ENCODE peak calls at places on chromosomes 6 and 20, in six cellular contexts. A is NCI-H345; I is stimulated activated CD4-positive, alpha-beta T cell treated with anti-CD3 and anti-CD28 coated beads, Interleukin-15, amount 100 ng/mL, for 1 hour; M is nephron progenitor cell; J is iPS DF 19.7; E is non-pigmented ciliary epithelial cell. X is an unnamed sample.

GRCh38 chr20:62576815-62577214 is 65.5 kb upstream of the SLCO4A1 start:
- DNase-seq in A (no peak), I (no peak), M (peak; percentile 78), E (no peak), J (no peak), X (no peak)

GRCh38 chr20:58882704-58883089 is 30.2 kb downstream of the GNAS start:
- DNase-seq in M (no peak), A (no peak), E (no peak), J (no peak), I (no peak), X (no peak)

GRCh38 chr6:19327684-19328083 is 509.5 kb upstream of the ID4 start:
- DNase-seq in M (peak; percentile 14), A (peak; percentile 28), I (no peak), J (no peak), E (no peak), X (no peak)

GRCh38 chr6:115613488-115613887 is 447.2 kb downstream of the FRK start:
- DNase-seq in I (no peak), M (no peak), E (peak; percentile 50), A (no peak), J (no peak), X (peak; percentile 97)

GRCh38 chr6:12555267-12555666 is 161.3 kb upstream of the PHACTR1 start:
- DNase-seq in A (no peak), M (no peak), E (no peak), I (no peak), J (no peak), X (peak; percentile 25)

GRCh38 chr6:131846905-131847304 is 39.1 kb downstream of the ENPP1 start:
- DNase-seq in E (no peak), I (no peak), A (no peak), J (no peak), M (no peak), X (no peak)

GRCh38 chr20:43987531-43987930 is 72.9 kb downstream of the TOX2 start:
- DNase-seq in A (peak; percentile 54), J (no peak), E (no peak), M (no peak), I (no peak), X (no peak)

GRCh38 chr20:24703284-24703610 is 233.8 kb downstream of the SYNDIG1 start:
- DNase-seq in A (no peak), M (no peak), I (no peak), E (no peak), J (no peak), X (no peak)

GRCh38 chr6:16058188-16058780 is 70.6 kb upstream of the MYLIP start:
- DNase-seq in E (no peak), M (peak; percentile 25), J (no peak), A (peak; percentile 0), I (no peak), X (no peak)

GRCh38 chr6:44456070-44456965 is 68.8 kb downstream of the CDC5L start:
- DNase-seq in M (peak; percentile 42), A (peak; percentile 49), I (no peak), J (no peak), E (no peak), X (no peak)

GRCh38 chr20:63751471-63752271 is 12.1 kb downstream of the SLC2A4RG start:
- DNase-seq in E (no peak), I (no peak), M (peak; percentile 61), A (no peak), J (no peak), X (no peak)

GRCh38 chr20:51565741-51566140 is 23.2 kb upstream of the NFATC2 start:
- DNase-seq in M (no peak), I (no peak), A (no peak), J (no peak), E (no peak), X (no peak)

GRCh38 chr6:110055387-110055735 is 77.2 kb downstream of the GPR6 start:
- DNase-seq in A (peak; percentile 77), J (no peak), I (no peak), E (no peak), M (no peak), X (no peak)

GRCh38 chr6:170048615-170049256 is 242.1 kb downstream of the DLL1 start:
- DNase-seq in J (no peak), A (no peak), I (no peak), M (no peak), E (no peak), X (peak; percentile 15)

GRCh38 chr6:19502301-19502700 is 334.9 kb upstream of the ID4 start:
- DNase-seq in I (no peak), J (no peak), A (no peak), M (no peak), E (no peak), X (no peak)

GRCh38 chr6:108622601-108623335 is 62.1 kb downstream of the FOXO3 start:
- DNase-seq in I (no peak), A (no peak), E (peak; percentile 86), J (no peak), M (no peak), X (peak; percentile 58)

GRCh38 chr6:84103029-84103428 is 69.5 kb downstream of the MRAP2 start:
- DNase-seq in E (no peak), A (no peak), I (no peak), M (no peak), J (no peak), X (peak; percentile 54)

GRCh38 chr6:78810698-78811097 is 56.7 kb upstream of the IRAK1BP1 start:
- DNase-seq in A (no peak), I (no peak), J (no peak), M (no peak), E (no peak), X (peak; percentile 22)

X was measured in HS-5.